ENCODE peak calls at places on chromosomes 16 and 17, in five cellular contexts. One of them, this sample, is unnamed.

GRCh38 chr16:49620868-49621239 is 235.1 kb downstream of the ZNF423 start:
- DNase-seq in upper lobe of right lung: no peak
- DNase-seq in spleen: peak
- DNase-seq in BJ: no peak
- DNase-seq in psoas muscle: no peak
- DNase-seq in this sample: no peak

GRCh38 chr17:37774508-37774907 is 29.6 kb upstream of the HNF1B start:
- DNase-seq in upper lobe of right lung: no peak
- DNase-seq in spleen: no peak
- DNase-seq in BJ: no peak
- DNase-seq in psoas muscle: no peak
- DNase-seq in this sample: no peak

GRCh38 chr17:56602292-56603130 is 9.0 kb downstream of the NOG start:
- DNase-seq in upper lobe of right lung: no peak
- DNase-seq in spleen: no peak
- DNase-seq in BJ: no peak
- DNase-seq in psoas muscle: no peak
- DNase-seq in this sample: no peak

GRCh38 chr17:17836818-17837379 is at the start of gene SREBF1:
- DNase-seq in upper lobe of right lung: peak
- DNase-seq in spleen: peak
- DNase-seq in BJ: no peak
- DNase-seq in psoas muscle: peak
- DNase-seq in this sample: peak

GRCh38 chr17:10295728-10296343 is 77.0 kb downstream of the MYH13 start:
- DNase-seq in upper lobe of right lung: no peak
- DNase-seq in spleen: no peak
- DNase-seq in BJ: no peak
- DNase-seq in psoas muscle: peak
- DNase-seq in this sample: peak

GRCh38 chr17:36667922-36668321 is 66.5 kb downstream of the MRM1 start:
- DNase-seq in upper lobe of right lung: no peak
- DNase-seq in spleen: no peak
- DNase-seq in BJ: no peak
- DNase-seq in psoas muscle: no peak
- DNase-seq in this sample: no peak

GRCh38 chr16:67015317-67015731 is 13.6 kb upstream of the CBFB start:
- DNase-seq in upper lobe of right lung: peak
- DNase-seq in spleen: peak
- DNase-seq in BJ: no peak
- DNase-seq in psoas muscle: no peak
- DNase-seq in this sample: no peak

GRCh38 chr17:66304304-66305174 is 2.1 kb downstream of the PRKCA start:
- DNase-seq in upper lobe of right lung: no peak
- DNase-seq in spleen: no peak
- DNase-seq in BJ: no peak
- DNase-seq in psoas muscle: no peak
- DNase-seq in this sample: no peak

GRCh38 chr16:88634994-88635670 is 3.2 kb upstream of the IL17C start:
- DNase-seq in upper lobe of right lung: no peak
- DNase-seq in spleen: peak
- DNase-seq in BJ: no peak
- DNase-seq in psoas muscle: no peak
- DNase-seq in this sample: peak

GRCh38 chr16:78292726-78293380 is 193.4 kb downstream of the WWOX start:
- DNase-seq in upper lobe of right lung: no peak
- DNase-seq in spleen: no peak
- DNase-seq in BJ: no peak
- DNase-seq in psoas muscle: no peak
- DNase-seq in this sample: no peak

GRCh38 chr17:47810200-47810821 is 11.3 kb downstream of the OSBPL7 start:
- DNase-seq in upper lobe of right lung: peak
- DNase-seq in spleen: no peak
- DNase-seq in BJ: peak
- DNase-seq in psoas muscle: no peak
- DNase-seq in this sample: no peak

GRCh38 chr16:70777973-70778406 is 23.0 kb downstream of the VAC14 start:
- DNase-seq in upper lobe of right lung: peak
- DNase-seq in spleen: no peak
- DNase-seq in BJ: no peak
- DNase-seq in psoas muscle: no peak
- DNase-seq in this sample: no peak

GRCh38 chr16:87064731-87065720 is 252.2 kb downstream of the C16orf95 start:
- DNase-seq in upper lobe of right lung: no peak
- DNase-seq in spleen: no peak
- DNase-seq in BJ: no peak
- DNase-seq in psoas muscle: no peak
- DNase-seq in this sample: no peak

GRCh38 chr17:14784997-14785696 is 480.0 kb downstream of the PMP22 start:
- DNase-seq in upper lobe of right lung: no peak
- DNase-seq in spleen: peak
- DNase-seq in BJ: no peak
- DNase-seq in psoas muscle: no peak
- DNase-seq in this sample: no peak

GRCh38 chr16:87351320-87351698 is 32.3 kb downstream of the FBXO31 start:
- DNase-seq in upper lobe of right lung: no peak
- DNase-seq in spleen: no peak
- DNase-seq in BJ: no peak
- DNase-seq in psoas muscle: no peak
- DNase-seq in this sample: no peak

GRCh38 chr16:50273888-50274770 is 7.8 kb downstream of the ADCY7 start:
- DNase-seq in upper lobe of right lung: peak
- DNase-seq in spleen: peak
- DNase-seq in BJ: no peak
- DNase-seq in psoas muscle: no peak
- DNase-seq in this sample: no peak

GRCh38 chr16:88472042-88472441 is 19.0 kb downstream of the ZFPM1 start:
- DNase-seq in upper lobe of right lung: no peak
- DNase-seq in spleen: no peak
- DNase-seq in BJ: no peak
- DNase-seq in psoas muscle: no peak
- DNase-seq in this sample: no peak

GRCh38 chr17:68296217-68297140 is 5.2 kb downstream of the ARSG start:
- DNase-seq in upper lobe of right lung: no peak
- DNase-seq in spleen: peak
- DNase-seq in BJ: no peak
- DNase-seq in psoas muscle: no peak
- DNase-seq in this sample: no peak

GRCh38 chr16:68645494-68646388 is 631 bp downstream of the CDH3 start:
- DNase-seq in upper lobe of right lung: peak
- DNase-seq in spleen: no peak
- DNase-seq in BJ: no peak
- DNase-seq in psoas muscle: no peak
- DNase-seq in this sample: no peak

GRCh38 chr16:82456683-82457082 is 170.1 kb upstream of the CDH13 start:
- DNase-seq in upper lobe of right lung: peak
- DNase-seq in spleen: no peak
- DNase-seq in BJ: peak
- DNase-seq in psoas muscle: peak
- DNase-seq in this sample: peak

GRCh38 chr17:45093444-45094110 is 32.5 kb downstream of the NMT1 start:
- DNase-seq in upper lobe of right lung: no peak
- DNase-seq in spleen: no peak
- DNase-seq in BJ: no peak
- DNase-seq in psoas muscle: peak
- DNase-seq in this sample: peak

GRCh38 chr16:88650749-88651275 is at the start of gene CYBA:
- DNase-seq in upper lobe of right lung: peak
- DNase-seq in spleen: peak
- DNase-seq in BJ: no peak
- DNase-seq in psoas muscle: peak
- DNase-seq in this sample: peak

GRCh38 chr16:67101683-67102082 is 8.1 kb upstream of the PHAF1 start:
- DNase-seq in upper lobe of right lung: no peak
- DNase-seq in spleen: no peak
- DNase-seq in BJ: no peak
- DNase-seq in psoas muscle: no peak
- DNase-seq in this sample: no peak

GRCh38 chr17:50149425-50150353 is 788 bp downstream of the PPP1R9B start:
- DNase-seq in upper lobe of right lung: peak
- DNase-seq in spleen: peak
- DNase-seq in BJ: no peak
- DNase-seq in psoas muscle: peak
- DNase-seq in this sample: no peak

GRCh38 chr17:50152736-50153135 is 2.3 kb upstream of the PPP1R9B start:
- DNase-seq in upper lobe of right lung: no peak
- DNase-seq in spleen: peak
- DNase-seq in BJ: no peak
- DNase-seq in psoas muscle: no peak
- DNase-seq in this sample: no peak

GRCh38 chr17:50150354-50151040 is at the start of gene PPP1R9B:
- DNase-seq in upper lobe of right lung: no peak
- DNase-seq in spleen: peak
- DNase-seq in BJ: no peak
- DNase-seq in psoas muscle: no peak
- DNase-seq in this sample: no peak

GRCh38 chr17:50151937-50152547 is 1.6 kb upstream of the PPP1R9B start:
- DNase-seq in upper lobe of right lung: peak
- DNase-seq in spleen: peak
- DNase-seq in BJ: peak
- DNase-seq in psoas muscle: peak
- DNase-seq in this sample: peak

DNA sequence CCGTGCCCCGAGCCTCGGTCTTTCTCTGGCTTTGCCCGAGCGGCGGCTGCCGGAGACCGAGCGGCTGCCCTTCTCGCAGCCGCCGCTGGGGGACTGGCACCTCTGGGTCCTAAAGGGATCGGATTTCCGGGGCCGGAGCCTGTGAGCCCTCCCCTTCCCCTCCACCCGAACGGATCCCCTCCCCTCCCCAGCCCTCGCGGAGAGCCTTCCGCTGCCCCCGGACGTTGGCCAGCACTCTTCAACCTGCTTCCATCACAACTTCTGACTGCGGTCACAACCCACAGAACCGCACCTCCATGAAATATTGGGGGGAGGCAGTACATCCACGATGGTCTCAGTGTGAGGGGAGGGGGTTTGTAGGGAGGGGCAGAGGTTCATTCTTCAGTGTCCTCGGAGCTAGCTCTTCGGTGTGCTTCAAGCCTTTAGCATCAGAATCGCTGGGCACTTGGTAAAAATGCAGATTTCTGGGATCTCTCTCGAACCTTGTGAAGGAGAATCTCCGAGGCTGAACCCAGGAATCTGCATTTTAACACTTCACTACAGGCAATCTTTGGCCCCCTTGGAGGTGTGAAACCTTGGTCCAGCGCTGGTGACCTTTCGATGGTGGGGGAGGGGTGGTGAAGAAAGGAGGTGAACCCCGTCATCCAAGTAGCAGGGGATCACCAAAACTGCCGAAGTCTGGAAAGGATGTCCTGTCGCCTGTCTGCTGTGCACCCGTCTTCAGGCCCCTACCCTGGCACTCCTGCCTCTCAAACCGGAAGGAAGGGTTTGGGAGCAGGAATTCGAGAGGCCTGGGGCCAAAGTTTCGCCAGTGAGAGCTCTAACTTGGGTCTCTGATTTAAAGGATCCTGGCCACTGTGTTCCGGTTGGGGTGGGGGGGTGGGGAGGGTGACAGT is 812 bp upstream of the PPP1R9B start:
- DNase-seq in upper lobe of right lung: peak
- DNase-seq in spleen: peak
- DNase-seq in BJ: no peak
- DNase-seq in psoas muscle: peak
- DNase-seq in this sample: peak
- TF ChIP-seq CTCF in upper lobe of right lung: peak
- TF ChIP-seq CTCF in spleen: peak
- TF ChIP-seq CTCF in BJ: peak
- TF ChIP-seq CTCF in psoas muscle: peak
- TF ChIP-seq CTCF in this sample: peak

GRCh38 chr17:80504671-80505413 is 28.4 kb upstream of the NPTX1 start:
- DNase-seq in upper lobe of right lung: no peak
- DNase-seq in spleen: no peak
- DNase-seq in BJ: no peak
- DNase-seq in psoas muscle: no peak
- DNase-seq in this sample: no peak
- TF ChIP-seq CTCF in upper lobe of right lung: no peak
- TF ChIP-seq CTCF in spleen: no peak
- TF ChIP-seq CTCF in BJ: peak
- TF ChIP-seq CTCF in psoas muscle: no peak
- TF ChIP-seq CTCF in this sample: no peak

GRCh38 chr16:53695070-53695469 is 8.6 kb downstream of the RPGRIP1L start:
- DNase-seq in upper lobe of right lung: no peak
- DNase-seq in spleen: no peak
- DNase-seq in BJ: peak
- DNase-seq in psoas muscle: no peak
- DNase-seq in this sample: no peak

GRCh38 chr16:53689636-53690035 is 14.0 kb downstream of the RPGRIP1L start:
- DNase-seq in upper lobe of right lung: no peak
- DNase-seq in spleen: no peak
- DNase-seq in BJ: no peak
- DNase-seq in psoas muscle: no peak
- DNase-seq in this sample: no peak

GRCh38 chr16:53692146-53692545 is 11.5 kb downstream of the RPGRIP1L start:
- DNase-seq in upper lobe of right lung: no peak
- DNase-seq in spleen: no peak
- DNase-seq in BJ: no peak
- DNase-seq in psoas muscle: no peak
- DNase-seq in this sample: no peak
- TF ChIP-seq CTCF in upper lobe of right lung: no peak
- TF ChIP-seq CTCF in spleen: no peak
- TF ChIP-seq CTCF in BJ: peak
- TF ChIP-seq CTCF in psoas muscle: no peak
- TF ChIP-seq CTCF in this sample: no peak

GRCh38 chr16:4361033-4361943 is 10.2 kb upstream of the PAM16 start:
- DNase-seq in upper lobe of right lung: no peak
- DNase-seq in spleen: peak
- DNase-seq in BJ: no peak
- DNase-seq in psoas muscle: no peak
- DNase-seq in this sample: peak
- TF ChIP-seq CTCF in upper lobe of right lung: no peak
- TF ChIP-seq CTCF in spleen: no peak
- TF ChIP-seq CTCF in BJ: no peak
- TF ChIP-seq CTCF in psoas muscle: no peak
- TF ChIP-seq CTCF in this sample: no peak

GRCh38 chr17:1627219-1627986 is 1.2 kb downstream of the SLC43A2 start:
- DNase-seq in upper lobe of right lung: peak
- DNase-seq in spleen: peak
- DNase-seq in BJ: no peak
- DNase-seq in psoas muscle: no peak
- DNase-seq in this sample: no peak

GRCh38 chr17:1629647-1630310 is 1.1 kb upstream of the SLC43A2 start:
- DNase-seq in upper lobe of right lung: peak
- DNase-seq in spleen: peak
- DNase-seq in BJ: no peak
- DNase-seq in psoas muscle: peak
- DNase-seq in this sample: peak

GRCh38 chr17:1630662-1631061 is 2.0 kb upstream of the SLC43A2 start:
- DNase-seq in upper lobe of right lung: no peak
- DNase-seq in spleen: no peak
- DNase-seq in BJ: no peak
- DNase-seq in psoas muscle: no peak
- DNase-seq in this sample: no peak

GRCh38 chr17:1627987-1628855 is at the start of gene SLC43A2:
- DNase-seq in upper lobe of right lung: peak
- DNase-seq in spleen: peak
- DNase-seq in BJ: no peak
- DNase-seq in psoas muscle: peak
- DNase-seq in this sample: peak

GRCh38 chr17:1628856-1629646 is 417 bp upstream of the SLC43A2 start:
- DNase-seq in upper lobe of right lung: peak
- DNase-seq in spleen: peak
- DNase-seq in BJ: peak
- DNase-seq in psoas muscle: peak
- DNase-seq in this sample: peak
- TF ChIP-seq CTCF in upper lobe of right lung: peak
- TF ChIP-seq CTCF in spleen: peak
- TF ChIP-seq CTCF in BJ: no peak
- TF ChIP-seq CTCF in psoas muscle: peak
- TF ChIP-seq CTCF in this sample: peak

GRCh38 chr17:63497708-63498483 is 21.0 kb downstream of the ACE start:
- DNase-seq in upper lobe of right lung: no peak
- DNase-seq in spleen: no peak
- DNase-seq in BJ: no peak
- DNase-seq in psoas muscle: no peak
- DNase-seq in this sample: no peak
- TF ChIP-seq CTCF in upper lobe of right lung: peak
- TF ChIP-seq CTCF in spleen: no peak
- TF ChIP-seq CTCF in BJ: no peak
- TF ChIP-seq CTCF in psoas muscle: no peak
- TF ChIP-seq CTCF in this sample: peak